ENCODE peak calls at places on chromosome 2, in nine cellular contexts. One of them, this sample, is unnamed.

GRCh38 chr2:98483257-98483861 is 38.7 kb downstream of the INPP4A start:
- DNase-seq in tibial artery: peak; percentile 45
- DNase-seq in HepG2: no peak
- DNase-seq in HCT116: no peak
- DNase-seq in mesenchymal stem cell: no peak
- DNase-seq in astrocyte: no peak
- DNase-seq in ovary: no peak
- DNase-seq in Peyer's patch: peak; percentile 45
- DNase-seq in IMR-90: no peak
- DNase-seq in this sample: no peak

GRCh38 chr2:3289164-3289515 is 88.5 kb downstream of the EIPR1 start:
- DNase-seq in Peyer's patch: no peak
- DNase-seq in tibial artery: no peak
- DNase-seq in mesenchymal stem cell: no peak
- DNase-seq in IMR-90: no peak
- DNase-seq in HCT116: no peak
- DNase-seq in astrocyte: no peak
- DNase-seq in HepG2: no peak
- DNase-seq in ovary: no peak
- DNase-seq in this sample: no peak

GRCh38 chr2:217808326-217808725 is 194.5 kb downstream of the TNS1 start:
- DNase-seq in ovary: no peak
- DNase-seq in Peyer's patch: no peak
- DNase-seq in mesenchymal stem cell: no peak
- DNase-seq in tibial artery: no peak
- DNase-seq in HCT116: no peak
- DNase-seq in IMR-90: no peak
- DNase-seq in astrocyte: no peak
- DNase-seq in HepG2: no peak
- DNase-seq in this sample: no peak

GRCh38 chr2:239978381-239978780 is 46.8 kb downstream of the NDUFA10 start:
- DNase-seq in astrocyte: peak; percentile 49
- DNase-seq in mesenchymal stem cell: peak; percentile 30
- DNase-seq in Peyer's patch: no peak
- DNase-seq in HCT116: no peak
- DNase-seq in IMR-90: peak; percentile 15
- DNase-seq in HepG2: no peak
- DNase-seq in ovary: no peak
- DNase-seq in tibial artery: no peak
- DNase-seq in this sample: no peak

GRCh38 chr2:44825702-44826101 is 115.8 kb upstream of the SIX3 start:
- DNase-seq in mesenchymal stem cell: no peak
- DNase-seq in ovary: no peak
- DNase-seq in HepG2: no peak
- DNase-seq in IMR-90: no peak
- DNase-seq in HCT116: no peak
- DNase-seq in tibial artery: no peak
- DNase-seq in Peyer's patch: no peak
- DNase-seq in astrocyte: no peak
- DNase-seq in this sample: peak; percentile 74

GRCh38 chr2:210667726-210668125 is 111.3 kb downstream of the CPS1 start:
- DNase-seq in IMR-90: no peak
- DNase-seq in mesenchymal stem cell: no peak
- DNase-seq in astrocyte: no peak
- DNase-seq in HCT116: no peak
- DNase-seq in Peyer's patch: no peak
- DNase-seq in ovary: no peak
- DNase-seq in HepG2: no peak
- DNase-seq in tibial artery: no peak
- DNase-seq in this sample: no peak

GRCh38 chr2:20313659-20314058 is 37.0 kb downstream of the PUM2 start:
- DNase-seq in HepG2: no peak
- DNase-seq in Peyer's patch: no peak
- DNase-seq in HCT116: no peak
- DNase-seq in mesenchymal stem cell: peak; percentile 34
- DNase-seq in ovary: no peak
- DNase-seq in astrocyte: no peak
- DNase-seq in tibial artery: no peak
- DNase-seq in IMR-90: peak; percentile 27
- DNase-seq in this sample: no peak

GRCh38 chr2:20447437-20448245 is 767 bp downstream of the RHOB start:
- DNase-seq in IMR-90: peak; percentile 41
- DNase-seq in HepG2: no peak
- DNase-seq in mesenchymal stem cell: peak; percentile 54
- DNase-seq in ovary: peak; percentile 71
- DNase-seq in astrocyte: no peak
- DNase-seq in tibial artery: peak; percentile 80
- DNase-seq in HCT116: no peak
- DNase-seq in Peyer's patch: peak; percentile 67
- DNase-seq in this sample: peak; percentile 44

GRCh38 chr2:227164745-227165350 is 424 bp downstream of the COL4A3 start:
- DNase-seq in IMR-90: no peak
- DNase-seq in astrocyte: no peak
- DNase-seq in HCT116: no peak
- DNase-seq in HepG2: no peak
- DNase-seq in mesenchymal stem cell: no peak
- DNase-seq in Peyer's patch: peak; percentile 84
- DNase-seq in tibial artery: no peak
- DNase-seq in ovary: no peak
- DNase-seq in this sample: no peak

DNA sequence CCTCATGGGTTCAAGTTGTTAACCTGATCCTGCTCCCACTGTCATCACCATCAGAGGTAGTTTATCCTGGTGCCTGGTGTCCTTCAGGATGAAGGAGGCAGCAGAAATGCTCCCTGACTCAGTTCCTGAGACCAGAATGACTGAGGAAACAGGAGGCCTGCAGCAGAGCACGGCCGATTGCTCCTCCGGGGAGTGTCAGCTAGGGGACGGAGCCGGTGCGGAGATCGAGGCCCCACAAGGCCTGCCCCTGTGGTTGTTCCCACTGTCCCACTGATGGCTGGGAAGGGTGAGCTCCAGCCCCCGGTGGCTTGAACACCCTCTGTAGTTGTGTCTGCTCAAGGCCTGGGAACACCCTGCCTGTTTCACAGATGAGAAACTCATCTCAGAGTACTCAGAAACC is 45.6 kb downstream of the SH3BP4 start:
- DNase-seq in HCT116: no peak
- DNase-seq in tibial artery: no peak
- DNase-seq in IMR-90: no peak
- DNase-seq in Peyer's patch: no peak
- DNase-seq in HepG2: no peak
- DNase-seq in astrocyte: no peak
- DNase-seq in mesenchymal stem cell: no peak
- DNase-seq in ovary: no peak
- DNase-seq in this sample: no peak
- H3K36me3 ChIP-seq in HCT116: no peaks in the 10 kb centered on the region
- H3K36me3 ChIP-seq in tibial artery: no peaks in the 10 kb centered on the region
- H3K36me3 ChIP-seq in IMR-90: peaks cover 63% of the 10 kb centered on the region
- H3K36me3 ChIP-seq in Peyer's patch: no peaks in the 10 kb centered on the region
- H3K36me3 ChIP-seq in HepG2: peaks cover 47% of the 10 kb centered on the region
- H3K36me3 ChIP-seq in astrocyte: peaks cover 23% of the 10 kb centered on the region
- H3K36me3 ChIP-seq in mesenchymal stem cell: peaks cover 54% of the 10 kb centered on the region
- H3K36me3 ChIP-seq in ovary: no peaks in the 10 kb centered on the region
- H3K36me3 ChIP-seq in this sample: peaks cover 2% of the 10 kb centered on the region

DNA sequence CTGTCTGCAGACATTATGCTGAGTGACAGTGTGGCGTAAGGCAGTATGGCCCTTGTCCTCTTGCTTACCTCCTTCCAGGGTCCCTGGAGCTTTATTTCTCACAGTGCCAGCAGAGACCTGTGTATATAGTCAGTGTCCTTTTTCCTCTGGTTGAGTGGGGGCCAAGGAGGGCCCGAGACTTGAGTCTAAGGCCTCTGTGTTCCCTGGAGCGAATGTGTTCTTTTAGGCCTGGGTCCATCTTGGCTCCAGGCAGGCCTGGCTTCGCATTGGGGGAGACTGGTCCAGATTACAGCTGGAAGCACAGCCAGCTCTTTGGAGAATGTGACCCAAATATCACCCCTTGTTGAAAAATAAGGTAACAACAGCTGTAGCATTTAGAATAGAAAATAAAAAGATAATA is 4.9 kb downstream of the VAMP5 start:
- DNase-seq in IMR-90: no peak
- DNase-seq in astrocyte: no peak
- DNase-seq in mesenchymal stem cell: no peak
- DNase-seq in ovary: no peak
- DNase-seq in tibial artery: no peak
- DNase-seq in Peyer's patch: no peak
- DNase-seq in HCT116: no peak
- DNase-seq in HepG2: no peak
- DNase-seq in this sample: no peak
- H3K4me1 ChIP-seq in IMR-90: peaks cover 34% of the 10 kb centered on the region
- H3K4me1 ChIP-seq in astrocyte: peaks cover 35% of the 10 kb centered on the region
- H3K4me1 ChIP-seq in mesenchymal stem cell: peaks cover 35% of the 10 kb centered on the region
- H3K4me1 ChIP-seq in ovary: peaks cover 23% of the 10 kb centered on the region
- H3K4me1 ChIP-seq in tibial artery: peaks cover 54% of the 10 kb centered on the region
- H3K4me1 ChIP-seq in Peyer's patch: peaks cover 13% of the 10 kb centered on the region
- H3K4me1 ChIP-seq in HCT116: peaks cover 20% of the 10 kb centered on the region
- H3K4me1 ChIP-seq in HepG2: peaks cover 97% of the 10 kb centered on the region
- H3K4me1 ChIP-seq in this sample: peaks cover 2% of the 10 kb centered on the region

GRCh38 chr2:181896286-181896685 is 4.8 kb downstream of the ITPRID2 start:
- DNase-seq in astrocyte: no peak
- DNase-seq in HepG2: no peak
- DNase-seq in Peyer's patch: no peak
- DNase-seq in HCT116: no peak
- DNase-seq in ovary: no peak
- DNase-seq in tibial artery: no peak
- DNase-seq in mesenchymal stem cell: no peak
- DNase-seq in IMR-90: no peak
- DNase-seq in this sample: peak; percentile 81
- H3K36me3 ChIP-seq in astrocyte: peaks cover 44% of the 10 kb centered on the region
- H3K36me3 ChIP-seq in HepG2: peaks cover 35% of the 10 kb centered on the region
- H3K36me3 ChIP-seq in Peyer's patch: no peaks in the 10 kb centered on the region
- H3K36me3 ChIP-seq in HCT116: peaks cover 77% of the 10 kb centered on the region
- H3K36me3 ChIP-seq in ovary: no peaks in the 10 kb centered on the region
- H3K36me3 ChIP-seq in tibial artery: peaks cover 27% of the 10 kb centered on the region
- H3K36me3 ChIP-seq in mesenchymal stem cell: peaks cover 67% of the 10 kb centered on the region
- H3K36me3 ChIP-seq in IMR-90: peaks cover 15% of the 10 kb centered on the region
- H3K36me3 ChIP-seq in this sample: peaks cover 6% of the 10 kb centered on the region

GRCh38 chr2:11492720-11493119 is 26.8 kb upstream of the E2F6 start:
- DNase-seq in astrocyte: no peak
- DNase-seq in ovary: no peak
- DNase-seq in HepG2: no peak
- DNase-seq in HCT116: no peak
- DNase-seq in Peyer's patch: no peak
- DNase-seq in IMR-90: no peak
- DNase-seq in tibial artery: no peak
- DNase-seq in mesenchymal stem cell: no peak
- DNase-seq in this sample: no peak

GRCh38 chr2:11495844-11496271 is 29.9 kb upstream of the E2F6 start:
- DNase-seq in astrocyte: no peak
- DNase-seq in Peyer's patch: no peak
- DNase-seq in HepG2: no peak
- DNase-seq in ovary: peak; percentile 79
- DNase-seq in mesenchymal stem cell: peak; percentile 50
- DNase-seq in IMR-90: no peak
- DNase-seq in HCT116: no peak
- DNase-seq in tibial artery: no peak
- DNase-seq in this sample: no peak

GRCh38 chr2:11496311-11496710 is 30.4 kb upstream of the E2F6 start:
- DNase-seq in tibial artery: no peak
- DNase-seq in mesenchymal stem cell: no peak
- DNase-seq in IMR-90: no peak
- DNase-seq in HCT116: no peak
- DNase-seq in Peyer's patch: no peak
- DNase-seq in HepG2: no peak
- DNase-seq in ovary: no peak
- DNase-seq in astrocyte: no peak
- DNase-seq in this sample: no peak

GRCh38 chr2:11493282-11493681 is 27.3 kb upstream of the E2F6 start:
- DNase-seq in tibial artery: no peak
- DNase-seq in HepG2: no peak
- DNase-seq in mesenchymal stem cell: no peak
- DNase-seq in astrocyte: no peak
- DNase-seq in Peyer's patch: no peak
- DNase-seq in HCT116: no peak
- DNase-seq in ovary: no peak
- DNase-seq in IMR-90: no peak
- DNase-seq in this sample: no peak

GRCh38 chr2:11494310-11494709 is 28.3 kb upstream of the E2F6 start:
- DNase-seq in HCT116: no peak
- DNase-seq in tibial artery: no peak
- DNase-seq in ovary: no peak
- DNase-seq in astrocyte: no peak
- DNase-seq in Peyer's patch: no peak
- DNase-seq in mesenchymal stem cell: no peak
- DNase-seq in HepG2: no peak
- DNase-seq in IMR-90: no peak
- DNase-seq in this sample: no peak
- H3K4me1 ChIP-seq in HCT116: peaks cover 10% of the 10 kb centered on the region
- H3K4me1 ChIP-seq in tibial artery: peaks cover 14% of the 10 kb centered on the region
- H3K4me1 ChIP-seq in ovary: peaks cover 11% of the 10 kb centered on the region
- H3K4me1 ChIP-seq in astrocyte: peaks cover 5% of the 10 kb centered on the region
- H3K4me1 ChIP-seq in Peyer's patch: no peaks in the 10 kb centered on the region
- H3K4me1 ChIP-seq in mesenchymal stem cell: peaks cover 7% of the 10 kb centered on the region
- H3K4me1 ChIP-seq in HepG2: peaks cover 93% of the 10 kb centered on the region
- H3K4me1 ChIP-seq in IMR-90: peaks cover 2% of the 10 kb centered on the region
- H3K4me1 ChIP-seq in this sample: no peaks in the 10 kb centered on the region

GRCh38 chr2:206164261-206164862 is 4.7 kb downstream of the EEF1B2 start:
- DNase-seq in IMR-90: peak; percentile 41
- DNase-seq in astrocyte: no peak
- DNase-seq in tibial artery: no peak
- DNase-seq in HCT116: no peak
- DNase-seq in mesenchymal stem cell: peak; percentile 59
- DNase-seq in Peyer's patch: peak; percentile 63
- DNase-seq in HepG2: peak; percentile 34
- DNase-seq in ovary: peak; percentile 32
- DNase-seq in this sample: peak; percentile 32
- H3K36me3 ChIP-seq in IMR-90: peaks cover 20% of the 10 kb centered on the region
- H3K36me3 ChIP-seq in astrocyte: peaks cover 24% of the 10 kb centered on the region
- H3K36me3 ChIP-seq in tibial artery: peaks cover 40% of the 10 kb centered on the region
- H3K36me3 ChIP-seq in HCT116: peaks cover 29% of the 10 kb centered on the region
- H3K36me3 ChIP-seq in mesenchymal stem cell: peaks cover 49% of the 10 kb centered on the region
- H3K36me3 ChIP-seq in Peyer's patch: no peaks in the 10 kb centered on the region
- H3K36me3 ChIP-seq in HepG2: peaks cover 30% of the 10 kb centered on the region
- H3K36me3 ChIP-seq in ovary: no peaks in the 10 kb centered on the region
- H3K36me3 ChIP-seq in this sample: peaks cover 3% of the 10 kb centered on the region

GRCh38 chr2:236579746-236580315 is 10.2 kb downstream of the ACKR3 start:
- DNase-seq in HepG2: no peak
- DNase-seq in ovary: no peak
- DNase-seq in IMR-90: no peak
- DNase-seq in mesenchymal stem cell: no peak
- DNase-seq in astrocyte: no peak
- DNase-seq in HCT116: no peak
- DNase-seq in Peyer's patch: no peak
- DNase-seq in tibial artery: peak; percentile 76
- DNase-seq in this sample: no peak
- H3K4me1 ChIP-seq in HepG2: no peaks in the 10 kb centered on the region
- H3K4me1 ChIP-seq in ovary: peaks cover 2% of the 10 kb centered on the region
- H3K4me1 ChIP-seq in IMR-90: no peaks in the 10 kb centered on the region
- H3K4me1 ChIP-seq in mesenchymal stem cell: no peaks in the 10 kb centered on the region
- H3K4me1 ChIP-seq in astrocyte: no peaks in the 10 kb centered on the region
- H3K4me1 ChIP-seq in HCT116: no peaks in the 10 kb centered on the region
- H3K4me1 ChIP-seq in Peyer's patch: no peaks in the 10 kb centered on the region
- H3K4me1 ChIP-seq in tibial artery: peaks cover 47% of the 10 kb centered on the region
- H3K4me1 ChIP-seq in this sample: no peaks in the 10 kb centered on the region

GRCh38 chr2:73852020-73852419 is 23.3 kb downstream of the STAMBP start:
- DNase-seq in IMR-90: peak; percentile 90
- DNase-seq in astrocyte: peak; percentile 83
- DNase-seq in ovary: no peak
- DNase-seq in tibial artery: no peak
- DNase-seq in HCT116: peak; percentile 31
- DNase-seq in Peyer's patch: no peak
- DNase-seq in HepG2: no peak
- DNase-seq in mesenchymal stem cell: peak; percentile 70
- DNase-seq in this sample: no peak
- H3K36me3 ChIP-seq in IMR-90: peaks cover 45% of the 10 kb centered on the region
- H3K36me3 ChIP-seq in astrocyte: peaks cover 16% of the 10 kb centered on the region
- H3K36me3 ChIP-seq in ovary: no peaks in the 10 kb centered on the region
- H3K36me3 ChIP-seq in tibial artery: peaks cover 91% of the 10 kb centered on the region
- H3K36me3 ChIP-seq in HCT116: peaks cover 49% of the 10 kb centered on the region
- H3K36me3 ChIP-seq in Peyer's patch: no peaks in the 10 kb centered on the region
- H3K36me3 ChIP-seq in HepG2: peaks cover 79% of the 10 kb centered on the region
- H3K36me3 ChIP-seq in mesenchymal stem cell: peaks cover 59% of the 10 kb centered on the region
- H3K36me3 ChIP-seq in this sample: peaks cover 42% of the 10 kb centered on the region

GRCh38 chr2:200377774-200378336 is 71.4 kb downstream of the SPATS2L start:
- DNase-seq in Peyer's patch: peak; percentile 74
- DNase-seq in ovary: no peak
- DNase-seq in astrocyte: no peak
- DNase-seq in mesenchymal stem cell: no peak
- DNase-seq in HCT116: peak; percentile 57
- DNase-seq in IMR-90: no peak
- DNase-seq in tibial artery: no peak
- DNase-seq in HepG2: peak; percentile 23
- DNase-seq in this sample: peak; percentile 99
- H3K4me1 ChIP-seq in Peyer's patch: peaks cover 9% of the 10 kb centered on the region
- H3K4me1 ChIP-seq in ovary: peaks cover 27% of the 10 kb centered on the region
- H3K4me1 ChIP-seq in astrocyte: peaks cover 41% of the 10 kb centered on the region
- H3K4me1 ChIP-seq in mesenchymal stem cell: peaks cover 24% of the 10 kb centered on the region
- H3K4me1 ChIP-seq in HCT116: peaks cover 52% of the 10 kb centered on the region
- H3K4me1 ChIP-seq in IMR-90: peaks cover 43% of the 10 kb centered on the region
- H3K4me1 ChIP-seq in tibial artery: peaks cover 37% of the 10 kb centered on the region
- H3K4me1 ChIP-seq in HepG2: peaks cover 77% of the 10 kb centered on the region
- H3K4me1 ChIP-seq in this sample: peaks cover 10% of the 10 kb centered on the region

This sample was measured in small intestine.